ENCODE peak calls at places on chromosomes 12 and 14, in six cellular contexts. G, Q, T, M, I and N are unnamed samples.
A peak's percentile ranks its signal among the peaks of the same experiment; 100 is the strongest.

GRCh38 chr14:96418075-96418474 is 26.1 kb downstream of the AK7 start:
- DNase-seq in G (no peak), Q (no peak), T (no peak), M (no peak), I (no peak), N (no peak)

GRCh38 chr14:101234588-101234937 is 326.7 kb upstream of the DIO3 start:
- DNase-seq in G (no peak), Q (no peak), T (no peak), M (no peak), I (no peak), N (no peak)

GRCh38 chr12:118900954-118901353 is 80.4 kb upstream of the SRRM4 start:
- DNase-seq in G (no peak), Q (no peak), T (no peak), M (no peak), I (no peak), N (no peak)

GRCh38 chr14:96001866-96002510 is 37.2 kb upstream of the C14orf132 start:
- DNase-seq in G (peak; percentile 8), Q (peak; percentile 57), T (no peak), M (no peak), I (peak; percentile 34), N (no peak)

GRCh38 chr12:38931461-38931860 is 26.1 kb upstream of the CPNE8 start:
- DNase-seq in G (no peak), Q (no peak), T (no peak), M (no peak), I (no peak), N (no peak)

GRCh38 chr12:64450711-64451486 is 1.0 kb upstream of the TBK1 start:
- DNase-seq in G (peak; percentile 19), Q (peak; percentile 81), T (peak; percentile 36), M (peak; percentile 79), I (no peak), N (no peak)

GRCh38 chr14:100777366-100778077 is 48.4 kb upstream of the MEG3 start:
- DNase-seq in G (no peak), Q (no peak), T (no peak), M (no peak), I (no peak), N (no peak)

GRCh38 chr14:32354716-32355115 is 25.6 kb downstream of the AKAP6 start:
- DNase-seq in G (no peak), Q (no peak), T (no peak), M (no peak), I (no peak), N (no peak)

GRCh38 chr14:40679256-40679655 is 927.4 kb upstream of the LRFN5 start:
- DNase-seq in G (no peak), Q (no peak), T (no peak), M (no peak), I (no peak), N (no peak)

GRCh38 chr12:6563448-6564050 is 4.5 kb downstream of the NOP2 start:
- DNase-seq in G (peak; percentile 40), Q (peak; percentile 73), T (peak; percentile 71), M (peak; percentile 56), I (peak; percentile 77), N (peak; percentile 89)

GRCh38 chr12:98440165-98440581 is 75.2 kb upstream of the TMPO start:
- DNase-seq in G (peak; percentile 95), Q (peak; percentile 68), T (peak; percentile 95), M (no peak), I (no peak), N (no peak)

GRCh38 chr12:58575281-58575680 is 345.0 kb downstream of the LRIG3 start:
- DNase-seq in G (peak; percentile 94), Q (no peak), T (peak; percentile 63), M (no peak), I (no peak), N (no peak)

DNA sequence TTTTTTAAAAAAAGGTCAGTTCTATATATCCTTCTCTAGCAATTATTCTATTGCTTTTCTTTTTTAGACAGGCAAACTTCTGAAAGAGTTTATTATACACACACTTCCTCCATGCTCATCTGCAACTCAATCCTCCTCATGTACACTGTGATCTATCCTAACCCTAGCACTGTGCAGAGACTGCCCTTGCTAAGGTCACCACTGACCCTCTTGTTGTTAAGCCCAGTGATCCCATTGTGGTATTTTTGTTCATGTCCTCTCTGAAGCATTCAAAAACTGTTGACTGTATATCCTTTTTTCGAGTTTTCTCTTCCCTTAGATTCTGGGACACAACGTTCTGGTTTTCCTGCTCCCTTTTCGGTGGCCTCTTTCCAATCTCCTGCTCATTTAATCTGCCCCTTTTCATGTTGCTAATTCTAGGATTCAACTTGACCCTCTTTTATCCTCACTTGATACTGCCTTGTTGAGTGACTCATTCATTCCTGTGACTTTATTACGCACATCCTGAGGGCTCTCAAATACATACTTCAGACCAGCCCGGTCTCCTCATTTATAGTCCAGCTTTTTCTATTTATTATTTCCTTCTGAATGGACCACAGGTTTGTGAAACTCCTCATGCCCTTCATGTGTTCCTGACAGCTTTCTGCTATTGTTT is 53.9 kb upstream of the PTPRB start:
- DNase-seq in G (peak; percentile 65), Q (no peak), T (peak; percentile 37), M (no peak), I (no peak), N (no peak)
- H3K4ac ChIP-seq in G (peak overlapping the region; percentile 29), Q (no peak overlapping the region), T (no peak overlapping the region), M (no peak overlapping the region), I (no peak overlapping the region), N (no peak overlapping the region)

DNA sequence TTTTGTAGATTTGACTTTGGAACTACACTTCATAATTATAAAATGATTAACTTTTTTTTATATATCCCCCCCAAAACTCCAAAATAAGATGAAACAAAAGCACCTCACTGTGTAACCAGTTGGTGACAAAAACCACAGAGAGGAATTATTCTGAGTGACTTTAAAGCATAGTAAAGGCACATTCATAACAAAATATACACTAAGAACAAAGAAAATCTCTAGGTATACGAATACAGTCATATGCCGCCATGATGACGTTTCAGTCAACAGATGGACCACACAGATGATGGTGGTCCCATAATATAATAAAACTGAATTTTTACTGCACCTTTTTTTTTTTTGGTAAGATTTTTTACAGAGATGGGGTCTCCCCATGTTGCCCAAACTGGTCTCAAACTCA is 70.7 kb downstream of the MED13L start:
- DNase-seq in G (no peak), Q (no peak), T (no peak), M (no peak), I (no peak), N (no peak)
- H3K4ac ChIP-seq in G (no peak overlapping the region), Q (no peak overlapping the region), T (no peak overlapping the region), M (no peak overlapping the region), I (no peak overlapping the region), N (no peak overlapping the region)

DNA sequence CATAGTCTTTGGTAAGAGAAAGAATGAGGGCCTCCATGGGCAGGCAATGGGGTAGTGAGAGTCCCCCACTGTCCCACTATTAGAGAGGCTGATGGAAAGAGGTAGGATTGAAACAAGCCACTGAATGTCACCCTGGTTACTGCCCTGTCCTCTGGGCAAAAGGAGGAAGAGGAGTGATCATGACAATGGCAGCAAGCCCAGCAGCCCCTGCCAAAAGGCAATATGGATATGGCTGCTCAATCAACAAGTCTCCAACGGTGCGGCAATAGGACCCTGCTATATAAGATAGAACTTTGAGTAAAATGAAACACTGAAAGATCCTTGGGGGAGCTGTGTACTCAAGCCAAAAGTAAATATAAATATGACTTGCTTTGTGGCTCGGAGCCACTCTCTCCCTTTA is 6.1 kb downstream of the POMT2 start:
- DNase-seq in G (no peak), Q (no peak), T (no peak), M (no peak), I (no peak), N (no peak)
- H3K4ac ChIP-seq in G (peak overlapping the region; percentile 75), Q (peak overlapping the region; percentile 48), T (peak overlapping the region; percentile 79), M (no peak overlapping the region), I (no peak overlapping the region), N (no peak overlapping the region)

GRCh38 chr12:83008703-83009102 is 322.0 kb downstream of the TMTC2 start:
- DNase-seq in G (no peak), Q (no peak), T (no peak), M (no peak), I (no peak), N (no peak)
- H3K4ac ChIP-seq in G (no peak overlapping the region), Q (no peak overlapping the region), T (no peak overlapping the region), M (no peak overlapping the region), I (no peak overlapping the region), N (no peak overlapping the region)

DNA sequence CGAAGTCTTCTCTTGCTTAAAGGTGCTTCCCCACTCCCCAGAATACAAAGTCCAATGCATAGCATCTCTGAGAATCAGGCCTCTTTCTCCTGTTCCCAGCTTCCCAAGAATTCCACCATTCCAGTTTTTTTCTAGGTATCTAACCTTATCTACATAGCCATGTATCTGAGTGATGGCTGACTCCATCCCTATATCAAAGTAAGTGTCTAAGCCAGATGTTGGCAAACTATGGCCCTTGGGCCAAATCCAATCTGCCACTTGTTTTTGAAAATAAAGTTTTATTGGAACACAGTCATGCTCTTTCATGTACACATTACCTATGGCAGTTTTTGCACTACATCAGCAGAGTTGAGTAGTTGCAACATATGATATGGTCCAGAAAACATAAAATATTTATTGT is 129.6 kb downstream of the LLPH start:
- DNase-seq in G (no peak), Q (no peak), T (no peak), M (no peak), I (no peak), N (no peak)
- H3K4ac ChIP-seq in G (no peak overlapping the region), Q (no peak overlapping the region), T (no peak overlapping the region), M (no peak overlapping the region), I (no peak overlapping the region), N (no peak overlapping the region)

GRCh38 chr12:53004178-53004577 is 2.1 kb upstream of the EIF4B start:
- DNase-seq in G (no peak), Q (peak; percentile 90), T (no peak), M (no peak), I (peak; percentile 57), N (no peak)

GRCh38 chr12:53004582-53004981 is 1.7 kb upstream of the EIF4B start:
- DNase-seq in G (peak; percentile 24), Q (peak; percentile 78), T (peak; percentile 69), M (no peak), I (peak; percentile 61), N (no peak)

GRCh38 chr12:53005215-53005985 is 856 bp upstream of the EIF4B start:
- DNase-seq in G (no peak), Q (peak; percentile 48), T (peak; percentile 22), M (peak; percentile 35), I (no peak), N (no peak)

GRCh38 chr12:53006810-53007742 is 820 bp downstream of the EIF4B start:
- DNase-seq in G (peak; percentile 55), Q (peak; percentile 91), T (peak; percentile 79), M (peak; percentile 66), I (peak; percentile 82), N (no peak)

GRCh38 chr12:53005986-53006809 is at the start of gene EIF4B:
- DNase-seq in G (peak; percentile 100), Q (peak; percentile 100), T (peak; percentile 100), M (peak; percentile 99), I (peak; percentile 100), N (peak; percentile 100)
- H3K4ac ChIP-seq in G (peak within 1 kb of the TSS; percentile 99), Q (peak within 1 kb of the TSS; percentile 93), T (peak within 1 kb of the TSS; percentile 98), M (peak within 1 kb of the TSS; percentile 23), I (peak within 1 kb of the TSS; percentile 64), N (peak within 1 kb of the TSS; percentile 100)

GRCh38 chr12:51401486-51401885 is 10.3 kb upstream of the GALNT6 start:
- DNase-seq in G (no peak), Q (no peak), T (no peak), M (no peak), I (peak; percentile 19), N (no peak)
- H3K4ac ChIP-seq in G (no peak overlapping the region), Q (no peak overlapping the region), T (no peak overlapping the region), M (no peak overlapping the region), I (no peak overlapping the region), N (no peak overlapping the region)

DNA sequence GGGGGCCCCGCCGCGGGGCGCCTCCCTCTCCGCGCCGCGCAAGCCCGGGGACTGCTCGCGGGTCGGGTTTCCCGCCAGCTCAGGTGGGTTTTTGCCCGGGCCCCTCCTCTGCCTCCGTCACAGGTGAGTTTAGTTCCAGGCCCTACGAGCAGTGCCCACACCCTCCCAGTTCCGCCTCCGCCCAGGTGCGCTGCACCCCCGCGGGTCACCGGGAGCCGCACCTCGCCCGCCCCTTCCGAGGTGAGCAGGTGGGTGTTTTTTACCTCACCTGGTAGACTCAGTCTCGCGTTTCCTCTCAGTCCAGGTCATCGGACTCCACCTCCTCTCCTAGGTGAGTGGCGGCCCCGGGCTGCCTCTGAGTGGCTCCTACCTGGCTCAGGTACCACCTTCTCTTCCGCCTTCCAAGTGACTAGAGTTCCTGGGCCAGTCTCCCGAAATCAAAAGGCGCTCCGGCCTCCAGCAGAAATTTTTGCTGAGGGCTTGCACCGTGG is at the start of gene TMEM30B:
- DNase-seq in G (no peak), Q (peak; percentile 89), T (no peak), M (no peak), I (peak; percentile 96), N (peak; percentile 70)
- H3K4ac ChIP-seq in G (peak within 1 kb of the TSS; percentile 63), Q (no peak within 1 kb of the TSS), T (no peak within 1 kb of the TSS), M (peak within 1 kb of the TSS; percentile 59), I (no peak within 1 kb of the TSS), N (no peak within 1 kb of the TSS)